ENCODE peak calls at places on chromosomes 3 and 15, in five cellular contexts. U, O, L, E and G are unnamed samples.
A peak's percentile ranks its signal among the peaks of the same experiment; 100 is the strongest.

GRCh38 chr15:89486726-89487050 is 9.7 kb downstream of the RHCG start:
- DNase-seq in U (peak; percentile 77), O (no peak), L (no peak), E (no peak), G (peak; percentile 69)

GRCh38 chr3:132343018-132343612 is 25.9 kb downstream of the ACP3 start:
- DNase-seq in U (peak; percentile 24), O (peak; percentile 50), L (no peak), E (no peak), G (peak; percentile 87)

GRCh38 chr3:14402304-14402811 is at the start of gene SLC6A6:
- DNase-seq in U (peak; percentile 97), O (peak; percentile 95), L (peak; percentile 79), E (peak; percentile 87), G (peak; percentile 98)

GRCh38 chr15:23574742-23575141 is 9.3 kb downstream of the MKRN3 start:
- DNase-seq in U (no peak), O (no peak), L (no peak), E (no peak), G (peak; percentile 43)

GRCh38 chr3:94115482-94115881 is 52.6 kb downstream of the NSUN3 start:
- DNase-seq in U (no peak), O (no peak), L (no peak), E (no peak), G (peak; percentile 50)

GRCh38 chr15:50819344-50819743 is 53.8 kb upstream of the SPPL2A start:
- DNase-seq in U (no peak), O (no peak), L (no peak), E (no peak), G (no peak)

GRCh38 chr3:167872941-167873340 is 137.4 kb downstream of the SERPINI1 start:
- DNase-seq in U (no peak), O (no peak), L (no peak), E (no peak), G (no peak)

GRCh38 chr3:9679476-9680097 is 24.0 kb upstream of the CPNE9 start:
- DNase-seq in U (no peak), O (no peak), L (no peak), E (no peak), G (no peak)

GRCh38 chr3:133886031-133886722 is 9.5 kb downstream of the RAB6B start:
- DNase-seq in U (no peak), O (no peak), L (no peak), E (no peak), G (no peak)

GRCh38 chr3:182238141-182238540 is 526.4 kb downstream of the SOX2 start:
- DNase-seq in U (no peak), O (no peak), L (no peak), E (no peak), G (peak; percentile 55)

GRCh38 chr3:57557088-57557537 is 1.0 kb downstream of the PDE12 start:
- DNase-seq in U (peak; percentile 14), O (peak; percentile 46), L (no peak), E (no peak), G (peak; percentile 52)

GRCh38 chr3:153734777-153735551 is 386.2 kb upstream of the ARHGEF26 start:
- DNase-seq in U (no peak), O (peak; percentile 30), L (no peak), E (no peak), G (no peak)

GRCh38 chr3:38454884-38455638 is 1.4 kb downstream of the ACVR2B start:
- DNase-seq in U (peak; percentile 87), O (peak; percentile 81), L (no peak), E (peak; percentile 53), G (peak; percentile 89)

GRCh38 chr3:146187334-146187950 is 26.5 kb upstream of the PLOD2 start:
- DNase-seq in U (no peak), O (no peak), L (no peak), E (no peak), G (peak; percentile 60)

GRCh38 chr3:6827453-6827852 is 33.5 kb upstream of the GRM7 start:
- DNase-seq in U (no peak), O (no peak), L (no peak), E (no peak), G (no peak)

GRCh38 chr3:170585937-170586310 is at the start of gene SLC7A14:
- DNase-seq in U (no peak), O (no peak), L (no peak), E (no peak), G (peak; percentile 75)
- TF ChIP-seq CREB1 in U (no peak), O (no peak), L (no peak), E (no peak), G (no peak)

GRCh38 chr3:46705751-46706572 is 4.8 kb downstream of the TMIE start:
- DNase-seq in U (no peak), O (no peak), L (no peak), E (no peak), G (no peak)
- H3K4me2 ChIP-seq in U (no peak overlapping the region), O (no peak overlapping the region), L (no peak overlapping the region), E (no peak overlapping the region), G (no peak overlapping the region)

DNA sequence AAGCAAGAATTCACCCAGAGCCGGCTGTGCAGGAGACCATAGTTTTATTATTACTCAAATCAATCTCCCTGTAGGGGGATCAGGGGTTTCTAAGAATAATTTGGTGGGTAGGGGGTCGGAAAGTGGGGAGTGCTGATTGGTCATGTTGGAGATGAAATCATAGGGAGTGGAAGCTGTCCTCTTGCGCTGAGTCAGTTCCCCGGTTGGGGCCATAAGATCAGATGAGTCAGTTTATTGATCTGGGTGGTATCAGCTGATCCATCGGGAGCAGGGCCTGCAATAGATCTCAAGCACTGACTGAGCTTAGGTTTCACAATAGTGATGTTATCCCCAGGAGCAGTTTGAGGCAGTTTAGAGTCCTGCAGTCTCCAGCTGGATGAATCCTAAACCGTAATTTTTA is 97.0 kb upstream of the SNRPN start:
- DNase-seq in U (no peak), O (no peak), L (no peak), E (peak; percentile 79), G (peak; percentile 60)
- TF ChIP-seq CREB1 in U (no peak), O (peak; percentile 27), L (no peak), E (no peak), G (no peak)

GRCh38 chr15:64560998-64561397 is 100.6 kb downstream of the ZNF609 start:
- DNase-seq in U (no peak), O (no peak), L (no peak), E (no peak), G (no peak)

GRCh38 chr15:64568765-64569164 is 108.4 kb downstream of the ZNF609 start:
- DNase-seq in U (no peak), O (no peak), L (no peak), E (no peak), G (no peak)

GRCh38 chr15:64561997-64562396 is 101.6 kb downstream of the ZNF609 start:
- DNase-seq in U (no peak), O (no peak), L (no peak), E (no peak), G (no peak)

GRCh38 chr15:64566629-64567427 is 106.5 kb downstream of the ZNF609 start:
- DNase-seq in U (peak; percentile 48), O (no peak), L (no peak), E (no peak), G (peak; percentile 41)

GRCh38 chr15:64566102-64566501 is 105.7 kb downstream of the ZNF609 start:
- DNase-seq in U (no peak), O (no peak), L (no peak), E (no peak), G (no peak)
- H3K4me2 ChIP-seq in U (peak overlapping the region; percentile 30), O (no peak overlapping the region), L (peak overlapping the region; percentile 25), E (no peak overlapping the region), G (no peak overlapping the region)